ENCODE peak calls at places on chromosomes 1 and 21, in nine cellular contexts. F is fibroblast of pulmonary artery; J is H9; C is foreskin fibroblast; L is foreskin melanocyte; S is stimulated activated CD4-positive, alpha-beta T cell treated with anti-CD3 and anti-CD28 coated beads, Interleukin-2, amount 100 ng/mL, for 24 hours; U is A172; M is iris pigment epithelial cell; B is choroid plexus epithelial cell. E is an unnamed sample.

GRCh38 chr1:209062863-209063262 is 520.7 kb upstream of the CAMK1G start:
- DNase-seq in M (no peak), B (no peak), S (no peak), U (no peak), F (no peak), L (no peak), J (no peak), C (no peak), E (no peak)

GRCh38 chr1:54249798-54250497 is 50.0 kb downstream of the MRPL37 start:
- DNase-seq in J (peak), M (peak), U (peak), F (peak), L (peak), C (peak), B (peak), S (no peak), E (peak)

GRCh38 chr21:25561668-25562641 is 45.3 kb downstream of the MRPL39 start:
- DNase-seq in M (peak), U (peak), J (peak), S (peak), C (peak), B (peak), F (peak), L (peak), E (peak)

GRCh38 chr1:4977701-4978100 is 323.3 kb downstream of the AJAP1 start:
- DNase-seq in L (no peak), J (no peak), M (no peak), F (no peak), S (no peak), C (no peak), B (no peak), U (no peak), E (no peak)

GRCh38 chr1:62589321-62589720 is 8.0 kb upstream of the ANGPTL3 start:
- DNase-seq in J (no peak), C (no peak), M (peak), L (no peak), S (no peak), F (peak), B (peak), U (no peak), E (no peak)

GRCh38 chr21:22363504-22363903 is 1365.3 kb downstream of the NCAM2 start:
- DNase-seq in B (no peak), C (no peak), F (no peak), J (no peak), U (no peak), S (no peak), L (no peak), M (no peak), E (no peak)

GRCh38 chr1:28893403-28894102 is 20.8 kb upstream of the EPB41 start:
- DNase-seq in S (no peak), C (peak), U (no peak), L (no peak), J (peak), M (peak), F (peak), B (peak), E (peak)

GRCh38 chr1:110130113-110130591 is 17.9 kb downstream of the UBL4B start:
- DNase-seq in S (no peak), M (no peak), J (peak), C (no peak), L (peak), B (peak), U (no peak), F (peak), E (peak)

GRCh38 chr1:31434101-31434871 is 21.3 kb downstream of the SERINC2 start:
- DNase-seq in M (no peak), F (no peak), U (no peak), L (peak), J (peak), B (no peak), C (peak), S (peak), E (no peak)

GRCh38 chr1:75615664-75616435 is 4.9 kb upstream of the SLC44A5 start:
- DNase-seq in L (no peak), C (peak), B (peak), J (peak), F (peak), M (peak), S (no peak), U (peak), E (peak)

GRCh38 chr21:31410763-31411278 is 66.8 kb upstream of the TIAM1 start:
- DNase-seq in B (no peak), L (no peak), S (no peak), U (peak), F (no peak), J (no peak), C (no peak), M (no peak), E (no peak)

GRCh38 chr1:63322248-63322943 is at the start of gene FOXD3:
- DNase-seq in M (no peak), U (no peak), F (peak), S (peak), L (peak), B (no peak), C (peak), J (peak), E (peak)

GRCh38 chr1:39229504-39229903 is 25.0 kb downstream of the MACF1 start:
- DNase-seq in U (no peak), B (no peak), L (no peak), F (no peak), J (no peak), M (no peak), C (no peak), S (no peak), E (no peak)

GRCh38 chr1:32759521-32759980 is 57.0 kb upstream of the SYNC start:
- DNase-seq in F (no peak), J (no peak), U (peak), L (no peak), B (no peak), S (no peak), C (no peak), M (no peak), E (no peak)

GRCh38 chr1:89587728-89588127 is 45.2 kb upstream of the LRRC8C start:
- DNase-seq in B (peak), U (no peak), F (no peak), S (no peak), L (no peak), M (peak), C (peak), J (no peak), E (no peak)

GRCh38 chr1:56064705-56065104 is 514.7 kb downstream of the PLPP3 start:
- DNase-seq in M (peak), S (no peak), C (peak), L (peak), B (peak), U (peak), F (peak), J (no peak), E (peak)

GRCh38 chr1:87140831-87141540 is 187.7 kb upstream of the LMO4 start:
- DNase-seq in B (peak), C (peak), L (no peak), M (peak), U (peak), S (no peak), F (no peak), J (no peak), E (peak)